ENCODE peak calls at places on chromosomes 7 and 10, in seven cellular contexts. W is A549, V is GM06990, Q is astrocyte, Y is foreskin fibroblast, D is spleen, N is osteoblast. P is an unnamed sample.

GRCh38 chr7:26151096-26151495 is 902 bp upstream of the NFE2L3 start:
- DNase-seq in W (no peak), Q (no peak), V (no peak), Y (no peak), D (no peak), N (no peak), P (no peak)

GRCh38 chr7:132575987-132576722 is at the start of gene PLXNA4:
- DNase-seq in Y (no peak), V (no peak), D (no peak), N (peak), Q (peak), W (no peak), P (no peak)

GRCh38 chr7:143216151-143216550 is 5.7 kb upstream of the TAS2R40 start:
- DNase-seq in W (no peak), V (no peak), N (peak), Q (peak), Y (peak), D (no peak), P (peak)

GRCh38 chr10:69573056-69573806 is at the start of gene NEUROG3:
- DNase-seq in V (peak), Q (no peak), N (no peak), Y (no peak), D (no peak), W (no peak), P (no peak)

GRCh38 chr10:80324086-80324485 is 32.5 kb downstream of the DYDC1 start:
- DNase-seq in D (no peak), W (no peak), Q (peak), N (peak), V (no peak), Y (peak), P (peak)

GRCh38 chr10:18868919-18869318 is 179.7 kb upstream of the MALRD1 start:
- DNase-seq in N (no peak), V (no peak), Q (peak), D (no peak), W (no peak), Y (no peak), P (no peak)

GRCh38 chr7:143416565-143417149 is 8.0 kb upstream of the EPHA1 start:
- DNase-seq in W (peak), Y (peak), V (no peak), N (peak), D (no peak), Q (no peak), P (peak)

GRCh38 chr7:69817835-69818646 is 219.8 kb downstream of the AUTS2 start:
- DNase-seq in Q (no peak), Y (no peak), N (no peak), D (no peak), W (no peak), V (no peak), P (no peak)

GRCh38 chr10:93171837-93172236 is 98.1 kb downstream of the CYP26A1 start:
- DNase-seq in D (no peak), Q (no peak), N (no peak), V (no peak), W (no peak), Y (no peak), P (no peak)

GRCh38 chr10:27100800-27101347 is 580 bp upstream of the ANKRD26 start:
- DNase-seq in Y (no peak), N (peak), D (no peak), W (no peak), Q (no peak), V (no peak), P (peak)

GRCh38 chr10:76433161-76434005 is 1002.0 kb downstream of the LRMDA start:
- DNase-seq in Y (no peak), V (no peak), W (no peak), D (no peak), N (no peak), Q (no peak), P (no peak)

GRCh38 chr10:99172130-99172738 is 63.4 kb downstream of the HPSE2 start:
- DNase-seq in W (peak), Q (no peak), Y (peak), V (no peak), N (no peak), D (no peak), P (peak)

GRCh38 chr10:18681366-18681765 is 22.1 kb downstream of the ARL5B start:
- DNase-seq in W (no peak), Y (peak), Q (no peak), V (no peak), D (no peak), N (no peak), P (peak)

GRCh38 chr7:41979834-41980307 is 257.1 kb downstream of the GLI3 start:
- DNase-seq in Y (peak), D (no peak), V (no peak), Q (no peak), N (no peak), W (peak), P (peak)

GRCh38 chr10:90857635-90858488 is at the start of gene HTR7:
- DNase-seq in N (peak), W (peak), Y (peak), D (peak), V (peak), Q (no peak), P (peak)

GRCh38 chr10:15433850-15434537 is 62.9 kb upstream of the FAM171A1 start:
- DNase-seq in N (peak), W (peak), Q (peak), D (no peak), Y (peak), V (no peak), P (peak)

GRCh38 chr10:69498711-69499471 is 47.6 kb downstream of the TSPAN15 start:
- DNase-seq in D (peak), Q (no peak), V (no peak), Y (no peak), W (no peak), N (peak), P (no peak)

GRCh38 chr7:34327681-34328080 is 330.3 kb upstream of the NPSR1 start:
- DNase-seq in Q (peak), W (no peak), Y (no peak), V (no peak), D (no peak), N (no peak), P (peak)

GRCh38 chr10:21473135-21473534 is 52.3 kb downstream of the SKIDA1 start:
- DNase-seq in Q (no peak), N (no peak), V (no peak), W (no peak), D (no peak), Y (no peak), P (no peak)

GRCh38 chr7:151926336-151926712 is 29.9 kb upstream of the GALNTL5 start:
- DNase-seq in D (peak), V (no peak), N (no peak), Y (no peak), Q (no peak), W (no peak), P (no peak)

GRCh38 chr10:90960355-90960814 is 39.5 kb upstream of the ANKRD1 start:
- DNase-seq in D (no peak), N (peak), Q (peak), Y (peak), V (peak), W (peak), P (peak)

GRCh38 chr7:47327306-47327697 is 254.6 kb downstream of the TNS3 start:
- DNase-seq in N (no peak), V (no peak), W (no peak), Q (peak), D (no peak), Y (no peak), P (peak)

GRCh38 chr7:128366290-128366689 is 4.8 kb upstream of the PRRT4 start:
- DNase-seq in D (no peak), Q (no peak), V (no peak), W (no peak), Y (no peak), N (no peak), P (no peak)

GRCh38 chr10:65719790-65720189 is 1206.0 kb upstream of the LRRTM3 start:
- DNase-seq in Y (no peak), V (no peak), Q (no peak), W (no peak), D (no peak), N (no peak), P (no peak)

GRCh38 chr10:71486465-71487114 is 89.9 kb downstream of the CDH23 start:
- DNase-seq in D (peak), W (no peak), Y (peak), N (peak), V (no peak), Q (peak), P (peak)

GRCh38 chr10:3926675-3927525 is 141.9 kb upstream of the KLF6 start:
- DNase-seq in D (no peak), Y (no peak), N (no peak), Q (peak), V (no peak), W (no peak), P (peak)

GRCh38 chr7:47669178-47669878 is 87.4 kb upstream of the TNS3 start:
- DNase-seq in Y (peak), W (no peak), D (peak), Q (peak), N (peak), V (peak), P (peak)

GRCh38 chr10:34319197-34319846 is 495.8 kb downstream of the PARD3 start:
- DNase-seq in V (no peak), Q (peak), N (peak), Y (peak), D (no peak), W (no peak), P (peak)

GRCh38 chr10:133042816-133043215 is 44.9 kb upstream of the ADGRA1 start:
- DNase-seq in N (no peak), Y (no peak), W (no peak), D (no peak), V (no peak), Q (no peak), P (no peak)

GRCh38 chr10:80171248-80171660 is 34.1 kb downstream of the ANXA11 start:
- DNase-seq in V (no peak), N (no peak), D (peak), W (no peak), Y (no peak), Q (no peak), P (no peak)

GRCh38 chr7:103637080-103637479 is 191.1 kb upstream of the SLC26A5 start:
- DNase-seq in N (peak), D (no peak), Y (peak), V (no peak), W (no peak), Q (peak), P (peak)

GRCh38 chr7:152987673-152988072 is 228.1 kb downstream of the ACTR3B start:
- DNase-seq in N (no peak), D (no peak), Y (no peak), V (no peak), W (no peak), Q (no peak), P (no peak)

GRCh38 chr7:83306487-83306886 is 143.8 kb upstream of the PCLO start:
- DNase-seq in Y (peak), N (no peak), D (no peak), V (no peak), W (no peak), Q (no peak), P (no peak)

GRCh38 chr7:151592868-151593486 is 73.3 kb upstream of the RHEB start:
- DNase-seq in Q (peak), Y (peak), D (no peak), N (peak), W (peak), V (no peak), P (peak)

GRCh38 chr10:64116731-64117130 is 595.5 kb downstream of the REEP3 start:
- DNase-seq in W (no peak), N (no peak), Y (no peak), Q (no peak), D (no peak), V (no peak), P (no peak)

GRCh38 chr10:64113796-64114195 is 592.6 kb downstream of the REEP3 start:
- DNase-seq in N (no peak), Q (no peak), Y (no peak), D (no peak), W (no peak), V (no peak), P (no peak)

GRCh38 chr10:64115471-64115870 is 594.3 kb downstream of the REEP3 start:
- DNase-seq in W (no peak), D (no peak), V (no peak), Y (no peak), Q (no peak), N (no peak), P (no peak)

GRCh38 chr10:64118736-64119135 is 597.5 kb downstream of the REEP3 start:
- DNase-seq in D (no peak), Q (no peak), V (no peak), W (no peak), N (no peak), Y (no peak), P (no peak)

GRCh38 chr10:64115913-64116643 is 594.9 kb downstream of the REEP3 start:
- DNase-seq in Q (no peak), D (no peak), V (no peak), Y (no peak), N (no peak), W (peak), P (no peak)
- TF ChIP-seq CTCF in Q (peak), D (peak), V (peak), Y (peak), N (peak), W (peak), P (peak)

GRCh38 chr7:156518466-156518865 is 122.1 kb upstream of the RNF32 start:
- DNase-seq in Y (no peak), N (no peak), Q (no peak), D (no peak), W (no peak), V (no peak), P (no peak)
- H3K4me3 ChIP-seq in Y (no peak), N (no peak), Q (no peak), D (no peak), W (no peak), V (no peak), P (no peak)

GRCh38 chr10:100828744-100829102 is 83.3 kb downstream of the PAX2 start:
- DNase-seq in W (peak), V (no peak), D (no peak), Y (no peak), Q (no peak), N (no peak), P (no peak)

GRCh38 chr10:100826661-100826982 is 81.2 kb downstream of the PAX2 start:
- DNase-seq in Q (no peak), D (no peak), N (no peak), W (no peak), V (no peak), Y (no peak), P (no peak)

GRCh38 chr10:100827819-100828743 is 82.7 kb downstream of the PAX2 start:
- DNase-seq in W (peak), V (peak), Y (peak), Q (no peak), D (peak), N (peak), P (no peak)

GRCh38 chr10:100825946-100826660 is 80.7 kb downstream of the PAX2 start:
- DNase-seq in N (peak), W (no peak), D (peak), V (no peak), Y (no peak), Q (no peak), P (no peak)

GRCh38 chr10:100826983-100827818 is 81.8 kb downstream of the PAX2 start:
- DNase-seq in W (peak), Y (no peak), Q (no peak), N (peak), V (peak), D (peak), P (no peak)
- TF ChIP-seq CTCF in W (peak), Y (no peak), Q (no peak), N (no peak), V (peak), D (peak), P (no peak)

GRCh38 chr10:126262971-126263370 is 125.3 kb downstream of the ADAM12 start:
- DNase-seq in Y (no peak), D (no peak), W (no peak), V (no peak), N (peak), Q (no peak), P (peak)

GRCh38 chr10:126256864-126257263 is 131.4 kb downstream of the ADAM12 start:
- DNase-seq in Q (no peak), D (no peak), N (no peak), V (no peak), W (no peak), Y (no peak), P (no peak)

GRCh38 chr10:126264089-126265018 is 123.9 kb downstream of the ADAM12 start:
- DNase-seq in V (no peak), Y (no peak), W (no peak), N (peak), Q (no peak), D (no peak), P (peak)

GRCh38 chr10:126259883-126260282 is 128.4 kb downstream of the ADAM12 start:
- DNase-seq in D (no peak), Y (no peak), V (no peak), Q (no peak), N (peak), W (no peak), P (no peak)

DNA sequence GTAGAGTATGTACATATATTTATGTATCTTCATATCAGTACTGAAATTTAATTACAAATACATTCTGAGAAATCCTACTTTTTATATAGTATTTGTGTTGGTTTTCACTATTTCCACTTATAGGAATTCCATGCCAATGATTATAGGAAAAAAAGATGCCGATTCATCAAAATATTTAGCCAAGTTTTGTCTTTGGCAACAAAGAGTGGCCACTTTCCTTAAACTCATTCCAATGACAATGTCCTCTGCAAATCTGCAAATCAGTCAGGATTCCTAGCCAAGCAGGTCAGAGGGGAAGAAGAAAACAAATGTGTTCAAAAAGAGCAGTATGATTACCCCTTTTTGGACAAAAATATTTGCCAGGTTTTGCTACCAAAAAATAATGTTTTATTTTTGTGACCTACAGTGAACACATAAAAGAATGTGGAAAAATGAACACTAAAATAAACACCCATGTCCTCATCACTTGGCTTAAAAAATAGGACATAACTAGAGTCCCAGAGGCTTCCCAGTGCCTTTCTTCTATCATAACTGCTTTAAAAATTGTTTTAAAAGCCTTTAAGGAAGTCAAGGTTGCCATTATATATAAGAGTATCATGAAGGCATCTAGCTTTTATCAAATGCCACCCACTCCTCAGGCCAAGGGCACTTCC is 126.0 kb downstream of the ADAM12 start:
- DNase-seq in Q (no peak), D (no peak), V (no peak), N (no peak), Y (no peak), W (no peak), P (no peak)
- H3K4me3 ChIP-seq in Q (no peak), D (no peak), V (no peak), N (no peak), Y (no peak), W (no peak), P (no peak)